ENCODE peak calls at places on chromosomes 13 and 19, in five cellular contexts. D, A, J, R and I are unnamed samples.

GRCh38 chr19:39297931-39298634 is 1.9 kb downstream of the IFNL1 start:
- DNase-seq in R (no peak), D (no peak), A (no peak), J (no peak), I (no peak)

GRCh38 chr19:993361-993830 is 6.8 kb upstream of the GRIN3B start:
- DNase-seq in J (no peak), D (no peak), A (no peak), R (no peak), I (no peak)

GRCh38 chr19:43667524-43668405 is 2.2 kb downstream of the PLAUR start:
- DNase-seq in D (peak), R (no peak), J (no peak), A (peak), I (no peak)

GRCh38 chr13:109700176-109700575 is 86.2 kb downstream of the IRS2 start:
- DNase-seq in D (peak), A (peak), R (no peak), J (peak), I (peak)

GRCh38 chr13:112761701-112762689 is 72.2 kb downstream of the ATP11A start:
- DNase-seq in D (peak), J (no peak), R (no peak), A (no peak), I (no peak)

GRCh38 chr19:4234142-4234861 is 5.0 kb downstream of the EBI3 start:
- DNase-seq in J (no peak), D (no peak), R (no peak), A (no peak), I (no peak)

GRCh38 chr13:97878421-97879375 is 74.8 kb upstream of the IPO5 start:
- DNase-seq in R (no peak), A (no peak), D (no peak), J (no peak), I (no peak)

GRCh38 chr19:14081797-14082674 is 3.5 kb downstream of the C19orf67 start:
- DNase-seq in D (peak), R (no peak), J (no peak), A (no peak), I (no peak)

GRCh38 chr13:37106642-37107041 is 1.2 kb upstream of the CSNK1A1L start:
- DNase-seq in R (no peak), J (no peak), D (no peak), A (no peak), I (no peak)

GRCh38 chr19:2865334-2866221 is 1.6 kb upstream of the ZNF556 start:
- DNase-seq in J (no peak), D (no peak), A (no peak), R (no peak), I (no peak)

GRCh38 chr13:93771782-93772181 is 545.2 kb downstream of the GPC6 start:
- DNase-seq in A (no peak), R (no peak), J (peak), D (no peak), I (no peak)

GRCh38 chr19:40529093-40529954 is 47.3 kb upstream of the SHKBP1 start:
- DNase-seq in R (peak), J (peak), D (peak), A (peak), I (peak)

GRCh38 chr19:2224754-2225349 is 11.3 kb downstream of the PLEKHJ1 start:
- DNase-seq in A (no peak), J (no peak), R (no peak), D (no peak), I (no peak)

GRCh38 chr19:1082165-1082927 is 12.8 kb downstream of the POLR2E start:
- DNase-seq in R (no peak), D (no peak), A (no peak), J (no peak), I (no peak)

GRCh38 chr19:48400018-48400742 is 6.7 kb downstream of the GRIN2D start:
- DNase-seq in D (peak), A (no peak), R (no peak), J (peak), I (no peak)

GRCh38 chr19:43316591-43317319 is 36.7 kb upstream of the CD177 start:
- DNase-seq in R (peak), J (no peak), A (no peak), D (no peak), I (peak)

GRCh38 chr19:33731886-33732285 is 64.8 kb upstream of the KCTD15 start:
- DNase-seq in A (no peak), R (no peak), D (no peak), J (no peak), I (no peak)

GRCh38 chr13:107838592-107839161 is 376.7 kb downstream of the LIG4 start:
- DNase-seq in R (no peak), A (no peak), D (no peak), J (no peak), I (no peak)

GRCh38 chr19:13850910-13851753 is 25.8 kb upstream of the NANOS3 start:
- DNase-seq in J (peak), A (peak), R (peak), D (peak), I (no peak)

GRCh38 chr19:2661615-2662014 is 40.9 kb downstream of the GNG7 start:
- DNase-seq in A (no peak), R (no peak), J (no peak), D (no peak), I (no peak)

GRCh38 chr13:23500858-23501257 is 67.4 kb upstream of the SACS start:
- DNase-seq in J (peak), A (no peak), R (no peak), D (no peak), I (no peak)

GRCh38 chr19:18373892-18374629 is 11.9 kb upstream of the GDF15 start:
- DNase-seq in J (peak), R (no peak), A (peak), D (peak), I (no peak)

GRCh38 chr13:111131610-111132009 is 16.5 kb downstream of the ARHGEF7 start:
- DNase-seq in A (no peak), J (no peak), R (no peak), D (no peak), I (no peak)

GRCh38 chr13:77519808-77520207 is 15.7 kb upstream of the SCEL start:
- DNase-seq in D (no peak), A (no peak), R (no peak), J (no peak), I (no peak)

GRCh38 chr13:31824705-31825512 is 85.6 kb downstream of the RXFP2 start:
- DNase-seq in D (no peak), J (peak), R (no peak), A (no peak), I (no peak)

GRCh38 chr19:46654621-46655152 is 6.3 kb downstream of the DACT3 start:
- DNase-seq in A (no peak), J (no peak), R (no peak), D (no peak), I (no peak)

GRCh38 chr13:74136089-74136658 is 2.0 kb upstream of the KLF12 start:
- DNase-seq in R (no peak), J (peak), A (peak), D (peak), I (no peak)

GRCh38 chr19:38387550-38388309 is at the start of gene GGN:
- DNase-seq in D (peak), R (peak), J (peak), A (peak), I (peak)

GRCh38 chr19:48812094-48812929 is 1.5 kb upstream of the BCAT2 start:
- DNase-seq in A (peak), R (peak), D (peak), J (peak), I (peak)

GRCh38 chr13:28423010-28423409 is 71.9 kb downstream of the FLT1 start:
- DNase-seq in J (no peak), R (no peak), D (peak), A (no peak), I (no peak)

GRCh38 chr19:2668188-2668763 is 34.2 kb downstream of the GNG7 start:
- DNase-seq in A (no peak), D (no peak), R (no peak), J (no peak), I (no peak)

GRCh38 chr13:36038785-36039415 is 92.3 kb downstream of the DCLK1 start:
- DNase-seq in R (no peak), D (no peak), J (peak), A (no peak), I (no peak)

GRCh38 chr13:86051134-86052103 is 252.2 kb upstream of the SLITRK6 start:
- DNase-seq in D (no peak), J (no peak), A (no peak), R (peak), I (no peak)